ENCODE peak calls at places on chromosomes 2 and 18, in seven cellular contexts. P, V, G, W, B, U and C are unnamed samples.

GRCh38 chr2:158953926-158954763 is 14.3 kb upstream of the TANC1 start:
- DNase-seq in U (peak; percentile 93), V (no peak), P (peak; percentile 74), G (peak; percentile 78), W (no peak), B (peak; percentile 77), C (peak; percentile 75)

GRCh38 chr18:2274613-2275012 is 296.7 kb downstream of the METTL4 start:
- DNase-seq in P (no peak), B (no peak), V (no peak), W (no peak), G (no peak), U (no peak), C (no peak)

GRCh38 chr2:145015561-145015960 is 495.6 kb upstream of the ZEB2 start:
- DNase-seq in P (no peak), W (no peak), G (no peak), B (no peak), U (peak; percentile 63), V (no peak), C (no peak)

GRCh38 chr2:96856776-96857673 is 791 bp downstream of the ANKRD39 start:
- DNase-seq in U (no peak), W (no peak), P (peak; percentile 43), B (no peak), V (no peak), G (no peak), C (no peak)

GRCh38 chr2:174634130-174635014 is 36.8 kb upstream of the WIPF1 start:
- DNase-seq in P (no peak), G (no peak), B (peak; percentile 66), V (peak; percentile 49), W (no peak), U (no peak), C (no peak)

GRCh38 chr2:202717598-202718310 is 83.0 kb downstream of the FAM117B start:
- DNase-seq in W (no peak), P (no peak), V (no peak), G (no peak), U (no peak), B (no peak), C (no peak)

GRCh38 chr2:207895236-207895860 is 125.6 kb upstream of the FZD5 start:
- DNase-seq in B (no peak), V (no peak), G (no peak), U (no peak), P (no peak), W (no peak), C (no peak)

GRCh38 chr18:79819951-79820351 is 22.2 kb downstream of the KCNG2 start:
- DNase-seq in B (no peak), P (no peak), G (no peak), U (no peak), V (peak; percentile 81), W (no peak), C (no peak)

GRCh38 chr2:128405467-128405900 is 86.8 kb upstream of the HS6ST1 start:
- DNase-seq in G (no peak), U (no peak), W (no peak), B (peak; percentile 48), P (peak; percentile 33), V (no peak), C (peak; percentile 49)

GRCh38 chr2:241777686-241778627 is 1.3 kb downstream of the GAL3ST2 start:
- DNase-seq in P (no peak), U (no peak), B (peak; percentile 57), W (no peak), G (no peak), V (no peak), C (peak; percentile 63)

GRCh38 chr2:216104691-216105090 is 4.5 kb upstream of the XRCC5 start:
- DNase-seq in V (no peak), U (no peak), G (no peak), W (no peak), B (no peak), P (no peak), C (no peak)

GRCh38 chr2:152558174-152559091 is 158.8 kb downstream of the PRPF40A start:
- DNase-seq in W (peak; percentile 72), B (no peak), V (no peak), U (peak; percentile 97), G (no peak), P (no peak), C (no peak)

GRCh38 chr2:131104487-131105155 is 515 bp upstream of the PLEKHB2 start:
- DNase-seq in U (peak; percentile 65), P (peak; percentile 88), B (peak; percentile 81), W (peak; percentile 33), V (peak; percentile 79), G (peak; percentile 67), C (no peak)

GRCh38 chr2:131105950-131106801 is 1.0 kb downstream of the PLEKHB2 start:
- DNase-seq in U (peak; percentile 52), P (peak; percentile 62), B (peak; percentile 69), W (no peak), V (peak; percentile 57), G (peak; percentile 53), C (no peak)

GRCh38 chr2:131105156-131105949 is at the start of gene PLEKHB2:
- DNase-seq in W (peak; percentile 47), G (no peak), V (peak; percentile 95), B (peak; percentile 96), U (peak; percentile 83), P (peak; percentile 95), C (peak; percentile 95)
- TF ChIP-seq CTCF in W (peak; percentile 30), G (peak; percentile 28), V (no peak), B (peak; percentile 38), U (no peak), P (peak; percentile 20), C (peak; percentile 60)

GRCh38 chr2:67649331-67650071 is 252.4 kb downstream of the ETAA1 start:
- DNase-seq in U (peak; percentile 53), B (no peak), W (no peak), G (no peak), V (no peak), P (peak; percentile 80), C (no peak)

GRCh38 chr2:67645280-67646255 is 248.4 kb downstream of the ETAA1 start:
- DNase-seq in P (no peak), W (no peak), G (no peak), U (peak; percentile 85), V (no peak), B (no peak), C (no peak)

GRCh38 chr2:67646714-67647333 is 249.7 kb downstream of the ETAA1 start:
- DNase-seq in V (no peak), P (no peak), B (no peak), W (no peak), U (no peak), G (no peak), C (no peak)

GRCh38 chr2:67652679-67653078 is 255.5 kb downstream of the ETAA1 start:
- DNase-seq in G (no peak), U (no peak), B (no peak), P (no peak), W (no peak), V (peak; percentile 29), C (no peak)

GRCh38 chr2:67650292-67651133 is 253.4 kb downstream of the ETAA1 start:
- DNase-seq in U (peak; percentile 94), G (peak; percentile 76), W (peak; percentile 93), P (peak; percentile 89), V (peak; percentile 15), B (peak; percentile 79), C (peak; percentile 83)
- TF ChIP-seq CTCF in U (peak; percentile 89), G (peak; percentile 94), W (peak; percentile 96), P (peak; percentile 68), V (peak; percentile 32), B (peak; percentile 62), C (peak; percentile 85)

GRCh38 chr18:7173216-7173615 is 55.6 kb upstream of the LAMA1 start:
- DNase-seq in G (no peak), V (no peak), B (no peak), P (no peak), U (no peak), W (no peak), C (peak; percentile 39)

GRCh38 chr18:7172611-7173010 is 55.0 kb upstream of the LAMA1 start:
- DNase-seq in G (no peak), W (no peak), V (no peak), B (no peak), P (no peak), U (peak; percentile 68), C (no peak)

GRCh38 chr18:7170292-7170691 is 52.7 kb upstream of the LAMA1 start:
- DNase-seq in P (no peak), G (no peak), U (no peak), V (no peak), W (no peak), B (no peak), C (peak; percentile 52)

GRCh38 chr18:7177131-7177744 is 53.7 kb upstream of the LRRC30 start:
- DNase-seq in V (no peak), W (peak; percentile 44), G (no peak), U (peak; percentile 65), P (no peak), B (no peak), C (no peak)

GRCh38 chr18:7174359-7175107 is 56.4 kb upstream of the LRRC30 start:
- DNase-seq in B (no peak), V (no peak), W (no peak), U (no peak), P (no peak), G (no peak), C (peak; percentile 66)
- TF ChIP-seq CTCF in B (no peak), V (no peak), W (no peak), U (no peak), P (peak; percentile 7), G (peak; percentile 40), C (peak; percentile 30)

GRCh38 chr2:30084915-30085314 is 61.9 kb upstream of the YPEL5 start:
- DNase-seq in U (no peak), G (no peak), V (no peak), W (no peak), B (no peak), P (no peak), C (no peak)
- TF ChIP-seq CTCF in U (no peak), G (no peak), V (no peak), W (no peak), B (no peak), P (no peak), C (no peak)

DNA sequence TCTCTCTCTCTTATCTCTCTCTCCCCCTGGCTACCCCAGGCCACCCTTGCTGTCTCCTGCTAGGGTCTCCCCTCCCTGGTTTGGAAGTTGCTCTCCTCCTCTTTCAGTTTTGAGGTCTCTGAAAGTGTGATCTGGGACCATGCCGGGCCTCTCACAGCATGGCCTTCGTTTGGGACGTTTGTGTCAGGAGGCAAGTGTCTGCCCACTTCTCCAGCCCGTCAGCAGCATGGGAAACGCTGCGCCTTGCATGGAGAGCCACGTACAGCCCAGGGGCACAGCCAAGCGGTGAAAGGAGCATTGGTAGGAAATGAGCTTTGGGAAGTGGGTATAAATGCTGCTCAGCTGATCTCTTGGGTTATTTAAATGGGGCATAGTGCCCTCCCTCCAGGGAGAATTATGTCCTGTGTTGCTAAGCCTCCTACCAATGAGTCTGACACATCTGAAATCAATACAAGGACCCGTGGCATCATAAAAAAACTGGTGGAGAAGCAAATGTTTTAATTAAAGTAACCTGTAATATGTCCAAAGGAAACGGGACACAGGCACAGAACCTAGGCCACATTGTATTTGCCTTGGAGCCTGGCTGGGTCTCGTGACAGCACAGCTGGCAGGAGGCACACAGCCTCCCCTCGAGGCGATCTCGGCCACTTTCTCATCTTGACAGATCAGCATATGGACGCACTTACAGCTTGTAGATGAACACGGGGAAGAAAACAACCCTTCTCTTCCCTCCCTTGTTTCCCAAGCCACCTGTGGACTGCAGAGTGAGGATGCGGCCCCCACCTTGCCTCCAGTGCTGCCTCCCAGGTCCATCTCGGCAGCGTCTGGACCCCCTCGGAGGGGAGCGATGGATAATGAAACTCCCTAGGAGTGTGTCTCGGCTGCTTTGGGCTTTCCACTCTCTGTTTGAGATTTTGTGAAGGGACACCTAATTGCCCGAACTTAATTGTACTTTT is 72.7 kb downstream of the SH3RF3 start:
- DNase-seq in U (no peak), B (no peak), V (no peak), W (no peak), G (no peak), P (no peak), C (peak; percentile 67)
- TF ChIP-seq CTCF in U (no peak), B (no peak), V (no peak), W (no peak), G (no peak), P (no peak), C (no peak)

GRCh38 chr2:105454801-105455485 is 56.1 kb upstream of the FHL2 start:
- DNase-seq in W (no peak), B (no peak), U (peak; percentile 90), P (no peak), V (no peak), G (peak; percentile 96), C (no peak)
- TF ChIP-seq CTCF in W (peak; percentile 56), B (peak; percentile 30), U (peak; percentile 62), P (no peak), V (no peak), G (peak; percentile 73), C (peak; percentile 47)